ENCODE peak calls at places on chromosome 1, in four cellular contexts. A is thoracic aorta, Y is neural progenitor cell, M is GM23248. R is an unnamed sample. For H3K9me3, the result is how much of the 10 kb centered on the place peaks cover.

GRCh38 chr1:209675567-209676154 is 449 bp downstream of the G0S2 start:
- DNase-seq in A (no peak), Y (peak), M (peak), R (no peak)

GRCh38 chr1:10621906-10622305 is 147.2 kb downstream of the PEX14 start:
- DNase-seq in A (no peak), Y (no peak), M (no peak), R (no peak)

GRCh38 chr1:37865348-37866119 is 6.1 kb upstream of the MTF1 start:
- DNase-seq in A (no peak), Y (no peak), M (peak), R (no peak)

GRCh38 chr1:211420845-211421454 is 71.0 kb downstream of the RD3 start:
- DNase-seq in A (no peak), Y (no peak), M (peak), R (no peak)

GRCh38 chr1:1082239-1083180 is 8.4 kb upstream of the RNF223 start:
- DNase-seq in A (no peak), Y (no peak), M (no peak), R (no peak)

GRCh38 chr1:195096051-195096521 is 1512.2 kb downstream of the KCNT2 start:
- DNase-seq in A (no peak), Y (peak), M (no peak), R (no peak)

GRCh38 chr1:203675596-203676347 is 49.1 kb downstream of the ATP2B4 start:
- DNase-seq in A (no peak), Y (no peak), M (no peak), R (no peak)

GRCh38 chr1:183025782-183026774 is 2.9 kb downstream of the LAMC1 start:
- DNase-seq in A (no peak), Y (no peak), M (peak), R (no peak)

GRCh38 chr1:159250817-159251216 is 46.1 kb downstream of the ACKR1 start:
- DNase-seq in A (no peak), Y (no peak), M (no peak), R (no peak)

GRCh38 chr1:210654176-210654786 is 325.6 kb downstream of the HHAT start:
- DNase-seq in A (no peak), Y (no peak), M (peak), R (no peak)

GRCh38 chr1:31458287-31458896 is 45.4 kb downstream of the SERINC2 start:
- DNase-seq in A (no peak), Y (no peak), M (no peak), R (no peak)

GRCh38 chr1:31460027-31460426 is 47.0 kb downstream of the SERINC2 start:
- DNase-seq in A (no peak), Y (peak), M (peak), R (no peak)
- H3K9me3 ChIP-seq in A (under half), Y (under half), M (under half), R (under half)

GRCh38 chr1:171786534-171786933 is 5.1 kb downstream of the METTL13 start:
- DNase-seq in A (no peak), Y (no peak), M (no peak), R (no peak)

GRCh38 chr1:171783816-171784530 is 2.5 kb downstream of the METTL13 start:
- DNase-seq in A (no peak), Y (no peak), M (no peak), R (no peak)

GRCh38 chr1:171784779-171785178 is 3.3 kb downstream of the METTL13 start:
- DNase-seq in A (no peak), Y (no peak), M (no peak), R (no peak)

GRCh38 chr1:171787686-171788480 is 6.4 kb downstream of the METTL13 start:
- DNase-seq in A (no peak), Y (no peak), M (no peak), R (no peak)

DNA sequence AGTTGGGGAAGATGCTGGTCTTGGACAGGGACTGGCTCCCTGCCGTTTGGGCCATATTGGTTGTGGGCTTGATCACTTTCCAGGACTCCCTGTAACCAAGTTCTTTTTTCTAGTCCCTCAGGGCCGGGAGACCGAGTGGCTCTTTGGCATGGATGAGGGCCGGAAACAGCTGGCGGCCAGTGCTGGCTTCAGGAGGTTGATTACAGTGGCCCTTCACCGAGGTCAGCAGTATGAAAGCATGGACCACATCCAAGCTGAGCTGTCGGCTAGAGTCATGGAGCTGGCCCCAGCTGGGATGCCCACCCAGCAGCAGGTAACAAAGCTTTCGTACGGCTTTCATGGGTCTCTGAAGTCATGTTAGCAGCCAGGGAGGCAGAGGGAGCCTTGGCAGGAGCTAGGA is 4.3 kb downstream of the METTL13 start:
- DNase-seq in A (no peak), Y (no peak), M (no peak), R (no peak)
- H3K9me3 ChIP-seq in A (under half), Y (under half), M (under half), R (under half)

DNA sequence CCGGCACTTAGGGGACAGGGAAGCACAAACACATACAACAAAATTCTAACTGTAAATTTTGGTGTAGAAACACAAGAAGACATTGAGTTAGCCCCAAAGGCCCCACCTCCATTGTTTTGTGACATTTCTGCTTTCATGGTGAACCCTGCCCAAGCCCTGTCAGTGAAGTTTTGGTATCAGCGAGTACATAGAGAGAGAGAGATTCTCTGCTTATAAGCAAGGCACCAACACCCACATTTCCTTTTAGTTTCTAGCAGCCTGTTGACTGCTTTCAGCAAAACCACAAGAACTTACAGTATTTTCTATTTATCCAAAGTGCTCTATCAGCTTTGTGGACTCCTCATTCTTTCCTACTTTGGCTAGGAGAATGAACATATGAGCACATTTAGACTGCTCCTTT is 24.0 kb downstream of the ZNF124 start:
- DNase-seq in A (no peak), Y (no peak), M (no peak), R (no peak)
- H3K9me3 ChIP-seq in A (half or more), Y (under half), M (under half), R (under half)

GRCh38 chr1:248144513-248145198 is at the start of gene OR2M5:
- DNase-seq in A (no peak), Y (no peak), M (no peak), R (no peak)

GRCh38 chr1:248140846-248141245 is 4.1 kb upstream of the OR2M5 start:
- DNase-seq in A (no peak), Y (no peak), M (no peak), R (no peak)

DNA sequence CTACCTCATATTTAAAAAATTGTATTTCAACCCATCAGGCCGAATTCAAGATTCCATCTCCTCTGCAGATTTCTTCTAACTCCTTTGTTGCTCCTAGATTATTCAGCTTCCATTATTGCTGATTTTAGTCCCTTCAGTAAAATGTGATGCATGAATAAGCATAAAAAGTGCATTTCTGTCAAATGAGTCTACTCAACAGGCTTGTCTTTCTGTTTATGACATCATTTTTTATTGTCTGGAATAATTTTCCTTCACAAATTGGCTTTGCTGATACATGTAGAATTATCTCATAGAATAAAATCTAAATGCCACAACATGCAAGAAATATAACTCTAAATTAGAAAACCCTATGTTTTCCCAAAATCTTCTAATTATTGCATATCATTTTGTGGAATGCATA is 1.6 kb upstream of the OR2M5 start:
- DNase-seq in A (no peak), Y (no peak), M (no peak), R (no peak)
- H3K9me3 ChIP-seq in A (under half), Y (under half), M (under half), R (under half)

GRCh38 chr1:125065821-125066180 is 3881.0 kb downstream of the SRGAP2C start:
- DNase-seq in A (no peak), Y (no peak), M (no peak), R (no peak)
- H3K9me3 ChIP-seq in A (under half), Y (under half), M (under half), R (under half)

DNA sequence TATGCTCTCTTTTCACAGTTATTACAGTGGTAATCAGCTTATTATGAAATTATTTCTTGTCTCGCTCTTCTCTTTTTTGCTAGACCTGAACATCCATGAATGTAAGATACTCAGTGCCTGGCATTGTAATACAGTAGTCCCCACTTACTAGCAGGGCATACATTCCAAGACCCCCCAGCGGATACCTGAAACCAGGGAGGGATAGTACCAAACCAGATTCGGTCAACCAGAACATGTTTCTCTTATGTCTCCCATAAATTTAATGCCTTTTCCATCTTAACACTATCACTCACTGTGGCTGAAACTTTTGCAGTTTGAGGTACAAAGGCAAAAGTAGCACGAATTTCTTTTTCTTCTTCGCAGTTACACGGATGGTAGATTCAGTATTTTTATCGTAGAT is 24.6 kb upstream of the B3GALT2 start:
- DNase-seq in A (no peak), Y (no peak), M (no peak), R (no peak)
- H3K9me3 ChIP-seq in A (under half), Y (under half), M (under half), R (under half)

DNA sequence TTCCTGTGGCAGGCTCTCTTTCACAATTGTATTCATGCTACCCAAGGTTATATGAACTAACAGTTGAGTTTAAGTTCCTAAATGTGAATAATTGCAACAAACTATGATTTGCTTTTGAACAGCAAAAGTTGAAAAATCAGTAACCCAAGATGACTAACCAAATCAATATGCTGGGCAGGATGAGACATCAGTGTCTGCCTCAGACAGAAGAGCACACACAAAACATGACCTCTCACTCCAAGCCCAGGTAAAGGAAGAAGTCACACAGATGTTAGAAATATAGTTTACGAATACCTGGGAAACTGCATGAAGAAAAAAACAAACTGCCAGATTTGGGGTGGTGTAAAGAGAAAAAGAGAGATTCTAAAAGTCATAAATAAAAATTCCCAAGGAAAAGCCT is 3.5 kb downstream of the OR2L13 start:
- DNase-seq in A (no peak), Y (no peak), M (no peak), R (no peak)
- H3K9me3 ChIP-seq in A (under half), Y (under half), M (under half), R (under half)

R was measured in T-helper 17 cell.